ENCODE peak calls at places on chromosomes 3 and 15, in six cellular contexts. D is hepatic stellate cell; Y is thoracic aorta; R is CD4-positive, alpha-beta T cell; G is uterus; V is GM10248. Z is an unnamed sample.

GRCh38 chr3:55750525-55750924 is 263.4 kb upstream of the WNT5A start:
- DNase-seq in D (peak), Y (no peak), R (no peak), G (no peak), V (no peak), Z (no peak)

GRCh38 chr3:170499562-170500156 is 81.0 kb downstream of the CLDN11 start:
- DNase-seq in D (no peak), Y (no peak), R (no peak), G (no peak), V (peak), Z (peak)

GRCh38 chr3:50195501-50196252 is 4.3 kb downstream of the GNAT1 start:
- DNase-seq in D (no peak), Y (no peak), R (no peak), G (no peak), V (no peak), Z (no peak)

GRCh38 chr3:171797265-171797679 is 13.0 kb downstream of the PLD1 start:
- DNase-seq in D (no peak), Y (no peak), R (no peak), G (no peak), V (no peak), Z (no peak)

GRCh38 chr3:136232413-136232812 is 17.7 kb upstream of the PCCB start:
- DNase-seq in D (no peak), Y (no peak), R (no peak), G (no peak), V (no peak), Z (no peak)

GRCh38 chr15:60961541-60961940 is 267.6 kb downstream of the RORA start:
- DNase-seq in D (no peak), Y (no peak), R (no peak), G (no peak), V (no peak), Z (no peak)

GRCh38 chr3:39447637-39448483 is 19.6 kb upstream of the MOBP start:
- DNase-seq in D (peak), Y (peak), R (peak), G (peak), V (peak), Z (peak)

GRCh38 chr3:175413926-175414325 is 554.8 kb downstream of the NAALADL2 start:
- DNase-seq in D (no peak), Y (no peak), R (no peak), G (no peak), V (no peak), Z (no peak)

GRCh38 chr15:80219955-80220354 is 32.1 kb downstream of the CTXND1 start:
- DNase-seq in D (no peak), Y (no peak), R (no peak), G (no peak), V (no peak), Z (no peak)

GRCh38 chr3:52775877-52776276 is 1.5 kb upstream of the ITIH1 start:
- DNase-seq in D (no peak), Y (no peak), R (no peak), G (no peak), V (no peak), Z (no peak)

GRCh38 chr3:141114816-141115458 is 63.8 kb downstream of the SPSB4 start:
- DNase-seq in D (no peak), Y (no peak), R (no peak), G (no peak), V (no peak), Z (no peak)

GRCh38 chr15:88627463-88627862 is 6.3 kb downstream of the AEN start:
- DNase-seq in D (no peak), Y (no peak), R (peak), G (no peak), V (no peak), Z (no peak)

GRCh38 chr3:8110966-8111798 is 390.4 kb upstream of the LMCD1 start:
- DNase-seq in D (peak), Y (peak), R (peak), G (no peak), V (peak), Z (no peak)

GRCh38 chr3:14441920-14442300 is 39.5 kb downstream of the SLC6A6 start:
- DNase-seq in D (no peak), Y (no peak), R (no peak), G (no peak), V (no peak), Z (no peak)

GRCh38 chr3:152026033-152026556 is 152.7 kb downstream of the SUCNR1 start:
- DNase-seq in D (peak), Y (no peak), R (no peak), G (no peak), V (no peak), Z (no peak)

GRCh38 chr3:12288466-12289129 is at the start of gene PPARG:
- DNase-seq in D (peak), Y (no peak), R (no peak), G (peak), V (peak), Z (no peak)

GRCh38 chr3:41265011-41265545 is 65.8 kb downstream of the CTNNB1 start:
- DNase-seq in D (peak), Y (no peak), R (no peak), G (no peak), V (no peak), Z (no peak)

Z was measured in DMS 273 treated with DMSO at 0.1 percent for 48 hours.